ENCODE peak calls at places on chromosomes 3 and 15, in six cellular contexts. R is tibial artery, U is left ventricle myocardium inferior, H is fibroblast of lung, S is lower lobe of right lung, V is cardiac muscle cell. O is an unnamed sample.

GRCh38 chr3:80533553-80533952 is 765.8 kb upstream of the ROBO1 start:
- DNase-seq in H (no peak), U (no peak), S (no peak), V (no peak), R (no peak), O (no peak)

GRCh38 chr15:74531144-74531811 is 9.7 kb upstream of the ARID3B start:
- DNase-seq in R (no peak), S (no peak), H (peak; percentile 98), U (no peak), V (peak; percentile 42), O (no peak)

GRCh38 chr15:68817304-68818087 is 3.2 kb downstream of the ANP32A start:
- DNase-seq in S (peak; percentile 85), V (peak; percentile 81), U (peak; percentile 69), R (peak; percentile 82), H (peak; percentile 67), O (peak; percentile 17)

GRCh38 chr3:13874891-13875290 is 5.0 kb downstream of the WNT7A start:
- DNase-seq in H (no peak), R (no peak), S (no peak), U (no peak), V (no peak), O (no peak)

GRCh38 chr3:190912736-190913135 is 50.2 kb upstream of the GMNC start:
- DNase-seq in U (no peak), V (no peak), S (no peak), H (peak; percentile 2), R (no peak), O (no peak)

GRCh38 chr3:30630238-30631030 is 24.0 kb downstream of the TGFBR2 start:
- DNase-seq in V (no peak), S (no peak), H (no peak), R (no peak), U (no peak), O (no peak)

GRCh38 chr3:13132281-13132680 is 59.1 kb upstream of the IQSEC1 start:
- DNase-seq in R (no peak), S (no peak), U (no peak), V (no peak), H (no peak), O (no peak)

GRCh38 chr3:33134026-33134625 is 20.3 kb downstream of the CRTAP start:
- DNase-seq in S (no peak), H (peak; percentile 72), U (no peak), R (no peak), V (no peak), O (no peak)

GRCh38 chr15:65634381-65634780 is 12.6 kb downstream of the SLC24A1 start:
- DNase-seq in V (no peak), R (no peak), H (no peak), S (no peak), U (no peak), O (no peak)

GRCh38 chr15:101614001-101614585 is 38.1 kb downstream of the TM2D3 start:
- DNase-seq in R (no peak), H (no peak), U (no peak), V (no peak), S (no peak), O (no peak)

GRCh38 chr3:189824629-189825312 is 193.6 kb downstream of the TP63 start:
- DNase-seq in R (no peak), V (no peak), U (no peak), H (peak; percentile 96), S (no peak), O (no peak)

GRCh38 chr15:48674876-48675275 is 29.4 kb upstream of the FBN1 start:
- DNase-seq in U (no peak), H (peak; percentile 80), R (no peak), S (no peak), V (no peak), O (no peak)

GRCh38 chr3:114490829-114491228 is 197.0 kb downstream of the TIGIT start:
- DNase-seq in R (no peak), H (no peak), V (no peak), S (no peak), U (no peak), O (no peak)

GRCh38 chr3:45084820-45085816 is 59.0 kb downstream of the CLEC3B start:
- DNase-seq in U (no peak), H (peak; percentile 98), R (no peak), S (no peak), V (no peak), O (no peak)

GRCh38 chr3:195407511-195408409 is 35.1 kb downstream of the ACAP2 start:
- DNase-seq in U (no peak), V (no peak), R (no peak), S (no peak), H (no peak), O (no peak)

GRCh38 chr3:120420360-120420759 is 30.4 kb downstream of the FSTL1 start:
- DNase-seq in S (no peak), H (no peak), U (no peak), R (no peak), V (no peak), O (no peak)

GRCh38 chr15:60421544-60421943 is 23.8 kb upstream of the ANXA2 start:
- DNase-seq in H (peak; percentile 83), U (no peak), V (no peak), S (no peak), R (no peak), O (no peak)

GRCh38 chr3:170760174-170760526 is 109.8 kb downstream of the RPL22L1 start:
- DNase-seq in V (no peak), U (no peak), S (no peak), H (peak; percentile 77), R (no peak), O (no peak)

GRCh38 chr3:117102441-117102840 is 392.9 kb downstream of the TUSC7 start:
- DNase-seq in S (no peak), U (no peak), H (no peak), R (no peak), V (no peak), O (no peak)

GRCh38 chr15:34358948-34359347 is 8.0 kb downstream of the LPCAT4 start:
- DNase-seq in V (no peak), U (no peak), H (no peak), S (no peak), R (no peak), O (no peak)

GRCh38 chr3:124097362-124098120 is 105.6 kb upstream of the ROPN1 start:
- DNase-seq in V (no peak), U (no peak), S (no peak), R (no peak), H (peak; percentile 62), O (no peak)

GRCh38 chr3:163327086-163327485 is 1751.2 kb downstream of the SI start:
- DNase-seq in S (no peak), R (no peak), U (no peak), H (no peak), V (no peak), O (no peak)

GRCh38 chr3:39275052-39275451 is 4.8 kb downstream of the CX3CR1 start:
- DNase-seq in V (no peak), S (no peak), H (no peak), U (no peak), R (no peak), O (no peak)

GRCh38 chr3:124887996-124888298 is 782 bp upstream of the ITGB5 start:
- DNase-seq in H (no peak), R (no peak), U (no peak), V (no peak), S (no peak), O (no peak)

GRCh38 chr3:129519449-129519848 is 9.0 kb upstream of the RHO start:
- DNase-seq in V (no peak), U (no peak), H (no peak), S (no peak), R (no peak), O (no peak)

GRCh38 chr3:152235709-152236298 is 32.9 kb upstream of the MBNL1 start:
- DNase-seq in R (no peak), V (no peak), U (no peak), H (peak; percentile 51), S (no peak), O (no peak)

GRCh38 chr3:11591401-11592266 is 52.1 kb downstream of the VGLL4 start:
- DNase-seq in R (peak; percentile 82), U (peak; percentile 57), S (no peak), V (peak; percentile 79), H (peak; percentile 96), O (no peak)

GRCh38 chr3:87307805-87308204 is 31.4 kb upstream of the POU1F1 start:
- DNase-seq in R (no peak), V (no peak), S (no peak), U (no peak), H (no peak), O (no peak)

GRCh38 chr15:88529021-88529630 is 17.4 kb downstream of the DET1 start:
- DNase-seq in V (no peak), H (no peak), R (no peak), U (no peak), S (no peak), O (no peak)
- H3K4me1 ChIP-seq in V (no peaks in the 10 kb centered on the region), H (no peaks in the 10 kb centered on the region), R (no peaks in the 10 kb centered on the region), U (peaks cover 30% of the 10 kb centered on the region), S (no peaks in the 10 kb centered on the region), O (no peaks in the 10 kb centered on the region)

GRCh38 chr15:40901053-40901443 is 6.8 kb downstream of the VPS18 start:
- DNase-seq in R (no peak), H (no peak), S (no peak), V (no peak), U (no peak), O (no peak)
- H3K4me1 ChIP-seq in R (peaks cover 22% of the 10 kb centered on the region), H (peaks cover 12% of the 10 kb centered on the region), S (peaks cover 51% of the 10 kb centered on the region), V (no peaks in the 10 kb centered on the region), U (peaks cover 55% of the 10 kb centered on the region), O (peaks cover 67% of the 10 kb centered on the region)

GRCh38 chr3:71450162-71450561 is 133.4 kb downstream of the FOXP1 start:
- DNase-seq in U (no peak), H (no peak), R (no peak), S (no peak), V (no peak), O (no peak)
- H3K4me1 ChIP-seq in U (peaks cover 39% of the 10 kb centered on the region), H (no peaks in the 10 kb centered on the region), R (peaks cover 9% of the 10 kb centered on the region), S (peaks cover 63% of the 10 kb centered on the region), V (peaks cover 60% of the 10 kb centered on the region), O (peaks cover 61% of the 10 kb centered on the region)

GRCh38 chr3:130963878-130964277 is 62.7 kb downstream of the ASTE1 start:
- DNase-seq in V (no peak), U (no peak), S (no peak), H (peak; percentile 99), R (no peak), O (no peak)
- H3K4me1 ChIP-seq in V (no peaks in the 10 kb centered on the region), U (peaks cover 6% of the 10 kb centered on the region), S (no peaks in the 10 kb centered on the region), H (peaks cover 3% of the 10 kb centered on the region), R (no peaks in the 10 kb centered on the region), O (no peaks in the 10 kb centered on the region)

DNA sequence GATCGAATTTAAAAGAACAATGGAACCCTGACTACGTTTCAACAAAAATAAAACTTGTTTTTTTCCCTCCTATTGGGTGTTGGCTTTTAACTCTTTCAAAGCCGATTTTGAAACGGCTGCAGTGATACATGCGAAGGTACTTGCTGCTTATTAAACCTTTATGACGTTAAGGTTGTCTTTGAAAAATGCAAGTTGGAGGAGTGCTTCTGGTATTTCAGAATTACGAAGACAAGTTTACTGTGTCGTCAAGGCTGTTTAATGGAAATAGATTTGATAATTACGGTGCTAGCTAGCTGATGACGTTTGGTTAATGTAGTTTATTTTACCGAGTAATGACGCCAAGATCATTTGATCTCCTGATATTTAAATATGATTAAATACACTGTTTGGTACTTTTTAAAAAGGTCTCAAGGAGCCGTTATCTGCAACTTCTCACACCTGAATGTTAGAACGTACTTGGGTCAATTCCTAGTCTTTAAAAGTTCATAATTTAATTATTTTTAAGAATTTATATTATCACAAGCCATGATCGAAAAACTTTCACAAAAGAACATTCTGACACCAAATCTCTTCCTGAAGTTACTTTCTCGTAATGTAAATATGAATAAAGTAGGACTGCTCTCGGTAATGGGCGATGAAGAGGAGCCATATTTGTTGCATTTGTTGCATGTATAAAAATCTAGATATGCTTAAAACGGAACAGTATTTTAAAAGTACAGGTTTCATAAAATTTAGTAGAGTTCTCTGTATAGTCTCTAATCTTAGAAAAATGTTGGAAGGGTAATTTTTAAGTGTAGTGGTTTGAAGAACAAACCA is 16.3 kb upstream of the CHD2 start:
- DNase-seq in V (no peak), R (no peak), U (no peak), H (peak; percentile 64), S (no peak), O (no peak)
- H3K4me1 ChIP-seq in V (peaks cover 48% of the 10 kb centered on the region), R (peaks cover 49% of the 10 kb centered on the region), U (peaks cover 77% of the 10 kb centered on the region), H (peaks cover 4% of the 10 kb centered on the region), S (peaks cover 49% of the 10 kb centered on the region), O (peaks cover 56% of the 10 kb centered on the region)

O was measured in esophagus squamous epithelium.